ENCODE peak calls at places on chromosomes 2 and 18, in eight cellular contexts. One of them, this sample, is unnamed.

GRCh38 chr2:19021100-19021476 is 337.3 kb downstream of the OSR1 start:
- DNase-seq in neural progenitor cell: peak
- DNase-seq in astrocyte of the spinal cord: peak
- DNase-seq in HAP-1: no peak
- DNase-seq in lower lobe of right lung: no peak
- DNase-seq in fibroblast of lung: peak
- DNase-seq in coronary artery: no peak
- DNase-seq in heart left ventricle: no peak
- DNase-seq in this sample: peak

GRCh38 chr2:196500686-196501431 is 138.7 kb upstream of the CCDC150 start:
- DNase-seq in neural progenitor cell: no peak
- DNase-seq in astrocyte of the spinal cord: peak
- DNase-seq in HAP-1: no peak
- DNase-seq in lower lobe of right lung: no peak
- DNase-seq in fibroblast of lung: peak
- DNase-seq in coronary artery: no peak
- DNase-seq in heart left ventricle: no peak
- DNase-seq in this sample: peak

GRCh38 chr2:81324046-81324445 is 1019.5 kb upstream of the LRRTM1 start:
- DNase-seq in neural progenitor cell: peak
- DNase-seq in astrocyte of the spinal cord: no peak
- DNase-seq in HAP-1: peak
- DNase-seq in lower lobe of right lung: no peak
- DNase-seq in fibroblast of lung: no peak
- DNase-seq in coronary artery: no peak
- DNase-seq in heart left ventricle: no peak
- DNase-seq in this sample: peak

GRCh38 chr2:102514061-102514785 is 41.2 kb downstream of the SLC9A4 start:
- DNase-seq in neural progenitor cell: no peak
- DNase-seq in astrocyte of the spinal cord: peak
- DNase-seq in HAP-1: no peak
- DNase-seq in lower lobe of right lung: no peak
- DNase-seq in fibroblast of lung: peak
- DNase-seq in coronary artery: no peak
- DNase-seq in heart left ventricle: no peak
- DNase-seq in this sample: peak

GRCh38 chr2:37782721-37783438 is 111.4 kb upstream of the CDC42EP3 start:
- DNase-seq in neural progenitor cell: no peak
- DNase-seq in astrocyte of the spinal cord: no peak
- DNase-seq in HAP-1: no peak
- DNase-seq in lower lobe of right lung: no peak
- DNase-seq in fibroblast of lung: peak
- DNase-seq in coronary artery: no peak
- DNase-seq in heart left ventricle: no peak
- DNase-seq in this sample: peak

GRCh38 chr2:160652236-160652635 is 158.6 kb upstream of the RBMS1 start:
- DNase-seq in neural progenitor cell: no peak
- DNase-seq in astrocyte of the spinal cord: no peak
- DNase-seq in HAP-1: no peak
- DNase-seq in lower lobe of right lung: peak
- DNase-seq in fibroblast of lung: peak
- DNase-seq in coronary artery: no peak
- DNase-seq in heart left ventricle: no peak
- DNase-seq in this sample: peak

GRCh38 chr2:50125230-50125629 is 906.7 kb downstream of the NRXN1 start:
- DNase-seq in neural progenitor cell: no peak
- DNase-seq in astrocyte of the spinal cord: no peak
- DNase-seq in HAP-1: no peak
- DNase-seq in lower lobe of right lung: no peak
- DNase-seq in fibroblast of lung: no peak
- DNase-seq in coronary artery: no peak
- DNase-seq in heart left ventricle: no peak
- DNase-seq in this sample: no peak

GRCh38 chr18:32742620-32743019 is 30.2 kb downstream of the KLHL14 start:
- DNase-seq in neural progenitor cell: peak
- DNase-seq in astrocyte of the spinal cord: peak
- DNase-seq in HAP-1: no peak
- DNase-seq in lower lobe of right lung: no peak
- DNase-seq in fibroblast of lung: no peak
- DNase-seq in coronary artery: no peak
- DNase-seq in heart left ventricle: no peak
- DNase-seq in this sample: no peak

GRCh38 chr2:194769030-194769429 is 888.0 kb upstream of the SLC39A10 start:
- DNase-seq in neural progenitor cell: no peak
- DNase-seq in astrocyte of the spinal cord: no peak
- DNase-seq in HAP-1: no peak
- DNase-seq in lower lobe of right lung: no peak
- DNase-seq in fibroblast of lung: no peak
- DNase-seq in coronary artery: no peak
- DNase-seq in heart left ventricle: no peak
- DNase-seq in this sample: peak

GRCh38 chr2:97991081-97991856 is 4.5 kb downstream of the TMEM131 start:
- DNase-seq in neural progenitor cell: no peak
- DNase-seq in astrocyte of the spinal cord: no peak
- DNase-seq in HAP-1: no peak
- DNase-seq in lower lobe of right lung: no peak
- DNase-seq in fibroblast of lung: no peak
- DNase-seq in coronary artery: no peak
- DNase-seq in heart left ventricle: no peak
- DNase-seq in this sample: no peak

GRCh38 chr2:97995026-97995733 is 568 bp downstream of the TMEM131 start:
- DNase-seq in neural progenitor cell: peak
- DNase-seq in astrocyte of the spinal cord: peak
- DNase-seq in HAP-1: no peak
- DNase-seq in lower lobe of right lung: peak
- DNase-seq in fibroblast of lung: peak
- DNase-seq in coronary artery: no peak
- DNase-seq in heart left ventricle: peak
- DNase-seq in this sample: peak

GRCh38 chr2:97993926-97994325 is 1.8 kb downstream of the TMEM131 start:
- DNase-seq in neural progenitor cell: no peak
- DNase-seq in astrocyte of the spinal cord: no peak
- DNase-seq in HAP-1: peak
- DNase-seq in lower lobe of right lung: no peak
- DNase-seq in fibroblast of lung: no peak
- DNase-seq in coronary artery: no peak
- DNase-seq in heart left ventricle: no peak
- DNase-seq in this sample: no peak

GRCh38 chr2:97995734-97996624 is at the start of gene TMEM131:
- DNase-seq in neural progenitor cell: peak
- DNase-seq in astrocyte of the spinal cord: peak
- DNase-seq in HAP-1: peak
- DNase-seq in lower lobe of right lung: peak
- DNase-seq in fibroblast of lung: peak
- DNase-seq in coronary artery: peak
- DNase-seq in heart left ventricle: peak
- DNase-seq in this sample: peak

DNA sequence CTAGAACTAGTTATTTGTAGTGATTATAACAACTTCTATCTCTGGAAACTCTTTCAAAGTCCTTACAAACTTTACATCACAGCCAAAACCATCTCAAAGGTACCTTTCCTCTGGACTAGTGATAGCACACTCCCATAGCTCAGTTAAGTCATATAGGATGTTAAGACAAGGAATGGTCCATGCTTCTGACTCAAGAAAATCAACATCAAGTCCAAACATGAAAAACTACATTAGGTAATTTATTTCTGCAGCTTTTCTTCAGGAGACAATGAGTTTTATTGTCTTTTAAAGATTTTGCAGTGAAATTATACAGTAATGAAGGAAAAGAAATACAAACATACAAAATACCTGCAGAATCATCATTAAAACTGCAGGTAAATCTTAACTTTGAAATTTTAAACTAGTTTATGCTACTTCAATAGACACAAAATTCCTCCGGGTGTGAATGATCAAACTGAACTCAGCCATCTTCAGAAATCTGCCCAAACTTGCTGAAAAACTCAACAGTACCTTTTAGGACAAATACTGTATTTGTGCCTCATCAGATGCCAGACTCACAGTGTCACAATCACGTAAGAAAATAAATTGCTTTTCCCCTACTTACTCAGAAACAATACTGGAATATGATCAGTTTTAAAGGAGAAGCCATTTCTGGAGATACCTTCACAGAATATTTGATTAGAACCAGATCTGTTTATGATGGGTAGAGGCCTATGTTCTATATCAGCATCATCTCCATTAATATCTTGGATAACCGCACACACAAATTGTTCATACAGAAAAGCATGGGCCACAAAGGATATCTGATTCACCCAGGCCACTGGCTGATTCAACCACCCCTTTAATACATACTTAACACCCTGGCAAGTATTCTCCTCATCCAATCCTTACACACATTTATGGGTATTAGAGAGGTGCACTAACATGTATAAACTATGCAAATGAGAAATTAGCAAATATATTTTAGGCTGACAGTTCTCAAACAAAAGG is 2.6 kb downstream of the TMEM131 start:
- DNase-seq in neural progenitor cell: no peak
- DNase-seq in astrocyte of the spinal cord: no peak
- DNase-seq in HAP-1: no peak
- DNase-seq in lower lobe of right lung: no peak
- DNase-seq in fibroblast of lung: peak
- DNase-seq in coronary artery: no peak
- DNase-seq in heart left ventricle: no peak
- DNase-seq in this sample: peak
- H3K4me3 ChIP-seq in neural progenitor cell: peak
- H3K4me3 ChIP-seq in astrocyte of the spinal cord: no peak
- H3K4me3 ChIP-seq in HAP-1: peak
- H3K4me3 ChIP-seq in lower lobe of right lung: peak
- H3K4me3 ChIP-seq in fibroblast of lung: peak
- H3K4me3 ChIP-seq in coronary artery: peak
- H3K4me3 ChIP-seq in heart left ventricle: peak
- H3K4me3 ChIP-seq in this sample: no peak

DNA sequence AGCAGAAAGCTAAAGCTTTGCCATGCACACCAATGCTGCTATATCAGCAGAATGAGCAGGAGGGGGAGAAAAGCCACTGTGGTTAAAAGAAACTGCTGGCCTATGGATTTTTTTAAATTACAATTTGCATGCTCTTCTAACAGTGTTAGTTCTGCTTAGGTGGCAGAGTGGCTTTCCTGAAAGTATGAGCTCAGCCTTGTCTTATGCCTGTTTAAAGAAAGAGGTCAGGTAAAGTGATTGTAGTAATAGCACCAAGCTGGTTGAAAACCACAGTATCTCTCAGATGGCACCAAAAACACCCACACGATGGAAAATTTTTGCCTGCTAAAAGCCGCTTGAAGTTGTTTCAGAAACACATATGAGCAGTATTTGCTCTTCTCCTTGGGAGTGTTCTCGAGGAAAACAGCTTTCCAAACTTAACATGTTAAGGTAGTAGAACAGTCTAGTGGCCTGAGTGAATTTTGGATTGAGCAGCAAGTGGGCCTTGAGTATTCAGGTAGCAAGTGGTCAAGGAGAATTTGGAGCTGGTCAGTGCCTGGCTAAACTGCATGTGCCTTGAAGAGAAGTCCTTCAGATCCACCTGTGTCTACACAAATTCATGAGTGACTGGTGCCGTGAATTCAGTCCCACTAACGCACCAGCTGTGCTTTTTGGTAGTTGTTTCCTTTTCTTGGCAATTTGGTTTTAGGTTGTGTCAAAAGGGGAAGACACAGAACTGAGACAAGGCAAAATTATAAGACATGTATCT is 19.6 kb upstream of the NDUFV2 start:
- DNase-seq in neural progenitor cell: no peak
- DNase-seq in astrocyte of the spinal cord: no peak
- DNase-seq in HAP-1: no peak
- DNase-seq in lower lobe of right lung: no peak
- DNase-seq in fibroblast of lung: no peak
- DNase-seq in coronary artery: no peak
- DNase-seq in heart left ventricle: no peak
- DNase-seq in this sample: no peak
- H3K4me3 ChIP-seq in neural progenitor cell: no peak
- H3K4me3 ChIP-seq in astrocyte of the spinal cord: no peak
- H3K4me3 ChIP-seq in HAP-1: no peak
- H3K4me3 ChIP-seq in lower lobe of right lung: no peak
- H3K4me3 ChIP-seq in fibroblast of lung: no peak
- H3K4me3 ChIP-seq in coronary artery: no peak
- H3K4me3 ChIP-seq in heart left ventricle: no peak
- H3K4me3 ChIP-seq in this sample: no peak

GRCh38 chr2:227821043-227821942 is 7.7 kb downstream of the CCL20 start:
- DNase-seq in neural progenitor cell: no peak
- DNase-seq in astrocyte of the spinal cord: no peak
- DNase-seq in HAP-1: no peak
- DNase-seq in lower lobe of right lung: no peak
- DNase-seq in fibroblast of lung: no peak
- DNase-seq in coronary artery: no peak
- DNase-seq in heart left ventricle: no peak
- DNase-seq in this sample: no peak

GRCh38 chr2:227824711-227825110 is 11.1 kb downstream of the CCL20 start:
- DNase-seq in neural progenitor cell: no peak
- DNase-seq in astrocyte of the spinal cord: peak
- DNase-seq in HAP-1: no peak
- DNase-seq in lower lobe of right lung: no peak
- DNase-seq in fibroblast of lung: no peak
- DNase-seq in coronary artery: no peak
- DNase-seq in heart left ventricle: no peak
- DNase-seq in this sample: no peak

GRCh38 chr2:227826019-227826521 is 12.4 kb downstream of the CCL20 start:
- DNase-seq in neural progenitor cell: no peak
- DNase-seq in astrocyte of the spinal cord: no peak
- DNase-seq in HAP-1: no peak
- DNase-seq in lower lobe of right lung: no peak
- DNase-seq in fibroblast of lung: no peak
- DNase-seq in coronary artery: no peak
- DNase-seq in heart left ventricle: no peak
- DNase-seq in this sample: peak

GRCh38 chr2:227822416-227823003 is 8.9 kb downstream of the CCL20 start:
- DNase-seq in neural progenitor cell: no peak
- DNase-seq in astrocyte of the spinal cord: peak
- DNase-seq in HAP-1: no peak
- DNase-seq in lower lobe of right lung: no peak
- DNase-seq in fibroblast of lung: peak
- DNase-seq in coronary artery: no peak
- DNase-seq in heart left ventricle: no peak
- DNase-seq in this sample: no peak

GRCh38 chr2:227823922-227824321 is 10.3 kb downstream of the CCL20 start:
- DNase-seq in neural progenitor cell: no peak
- DNase-seq in astrocyte of the spinal cord: no peak
- DNase-seq in HAP-1: no peak
- DNase-seq in lower lobe of right lung: no peak
- DNase-seq in fibroblast of lung: no peak
- DNase-seq in coronary artery: no peak
- DNase-seq in heart left ventricle: no peak
- DNase-seq in this sample: no peak
- H3K4me3 ChIP-seq in neural progenitor cell: no peak
- H3K4me3 ChIP-seq in astrocyte of the spinal cord: no peak
- H3K4me3 ChIP-seq in HAP-1: no peak
- H3K4me3 ChIP-seq in lower lobe of right lung: no peak
- H3K4me3 ChIP-seq in fibroblast of lung: no peak
- H3K4me3 ChIP-seq in coronary artery: no peak
- H3K4me3 ChIP-seq in heart left ventricle: no peak
- H3K4me3 ChIP-seq in this sample: no peak

DNA sequence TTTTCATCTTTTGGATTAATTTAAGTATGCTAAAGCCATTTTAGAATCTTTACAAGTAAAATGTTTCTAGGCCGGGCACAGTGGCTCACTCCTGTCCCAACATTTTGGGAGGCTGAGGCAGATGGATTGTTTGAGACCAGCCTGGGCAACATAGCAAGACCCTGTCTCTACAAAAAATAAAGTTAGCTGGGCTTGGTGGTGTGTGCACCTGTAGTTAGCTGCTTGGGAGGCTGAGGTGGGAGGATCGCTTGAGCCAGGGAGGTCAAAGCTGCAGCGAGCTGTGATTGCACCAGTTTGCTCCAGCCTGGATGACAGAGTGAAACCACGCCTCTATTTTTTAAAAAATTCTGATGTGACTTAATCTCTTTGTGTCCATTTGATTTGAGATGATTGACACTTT is 3.9 kb downstream of the PPM1B start:
- DNase-seq in neural progenitor cell: no peak
- DNase-seq in astrocyte of the spinal cord: no peak
- DNase-seq in HAP-1: no peak
- DNase-seq in lower lobe of right lung: no peak
- DNase-seq in fibroblast of lung: no peak
- DNase-seq in coronary artery: no peak
- DNase-seq in heart left ventricle: no peak
- DNase-seq in this sample: no peak
- H3K4me3 ChIP-seq in neural progenitor cell: no peak
- H3K4me3 ChIP-seq in astrocyte of the spinal cord: no peak
- H3K4me3 ChIP-seq in HAP-1: no peak
- H3K4me3 ChIP-seq in lower lobe of right lung: no peak
- H3K4me3 ChIP-seq in fibroblast of lung: no peak
- H3K4me3 ChIP-seq in coronary artery: no peak
- H3K4me3 ChIP-seq in heart left ventricle: no peak
- H3K4me3 ChIP-seq in this sample: no peak